ENCODE peak calls at places on chromosomes 11 and 22, in four cellular contexts. V is CD8-positive, alpha-beta memory T cell; U is SJSA1; P is foreskin fibroblast. C is an unnamed sample.
A peak's percentile ranks its signal among the peaks of the same experiment; 100 is the strongest.

GRCh38 chr11:30789270-30789669 is 203.1 kb upstream of the MPPED2 start:
- DNase-seq in U (no peak), V (no peak), P (peak; percentile 0), C (peak; percentile 31)

GRCh38 chr11:71298016-71298550 is 45.7 kb upstream of the SHANK2 start:
- DNase-seq in U (no peak), P (no peak), V (no peak), C (no peak)

GRCh38 chr11:77266766-77267165 is 34.7 kb downstream of the GDPD4 start:
- DNase-seq in V (no peak), U (no peak), P (no peak), C (no peak)

GRCh38 chr22:42876041-42876440 is 19.0 kb upstream of the ARFGAP3 start:
- DNase-seq in P (no peak), V (no peak), U (no peak), C (no peak)

GRCh38 chr11:64650923-64651523 is 60.0 kb downstream of the SLC22A12 start:
- DNase-seq in U (no peak), V (no peak), P (peak; percentile 18), C (no peak)

GRCh38 chr11:7591992-7592391 is 78.2 kb downstream of the PPFIBP2 start:
- DNase-seq in P (no peak), V (no peak), U (no peak), C (no peak)

GRCh38 chr11:14642873-14643696 is 519 bp upstream of the PDE3B start:
- DNase-seq in V (no peak), U (no peak), P (no peak), C (no peak)

GRCh38 chr11:96167787-96168186 is 175.2 kb downstream of the MAML2 start:
- DNase-seq in V (no peak), U (no peak), P (no peak), C (no peak)

GRCh38 chr11:114149689-114150407 is 90.3 kb downstream of the ZBTB16 start:
- DNase-seq in U (no peak), P (no peak), V (no peak), C (no peak)

GRCh38 chr22:30294830-30295229 is 5.5 kb upstream of the CASTOR1 start:
- DNase-seq in V (no peak), U (no peak), P (no peak), C (no peak)

GRCh38 chr11:118226294-118226693 is 1.5 kb upstream of the JAML start:
- DNase-seq in V (no peak), P (no peak), U (no peak), C (no peak)

GRCh38 chr22:40504285-40505249 is 132.0 kb downstream of the MRTFA start:
- DNase-seq in P (no peak), U (no peak), V (no peak), C (no peak)

GRCh38 chr11:71563401-71563800 is 2.0 kb upstream of the KRTAP5-10 start:
- DNase-seq in V (no peak), P (peak; percentile 57), U (peak; percentile 8), C (peak; percentile 14)

DNA sequence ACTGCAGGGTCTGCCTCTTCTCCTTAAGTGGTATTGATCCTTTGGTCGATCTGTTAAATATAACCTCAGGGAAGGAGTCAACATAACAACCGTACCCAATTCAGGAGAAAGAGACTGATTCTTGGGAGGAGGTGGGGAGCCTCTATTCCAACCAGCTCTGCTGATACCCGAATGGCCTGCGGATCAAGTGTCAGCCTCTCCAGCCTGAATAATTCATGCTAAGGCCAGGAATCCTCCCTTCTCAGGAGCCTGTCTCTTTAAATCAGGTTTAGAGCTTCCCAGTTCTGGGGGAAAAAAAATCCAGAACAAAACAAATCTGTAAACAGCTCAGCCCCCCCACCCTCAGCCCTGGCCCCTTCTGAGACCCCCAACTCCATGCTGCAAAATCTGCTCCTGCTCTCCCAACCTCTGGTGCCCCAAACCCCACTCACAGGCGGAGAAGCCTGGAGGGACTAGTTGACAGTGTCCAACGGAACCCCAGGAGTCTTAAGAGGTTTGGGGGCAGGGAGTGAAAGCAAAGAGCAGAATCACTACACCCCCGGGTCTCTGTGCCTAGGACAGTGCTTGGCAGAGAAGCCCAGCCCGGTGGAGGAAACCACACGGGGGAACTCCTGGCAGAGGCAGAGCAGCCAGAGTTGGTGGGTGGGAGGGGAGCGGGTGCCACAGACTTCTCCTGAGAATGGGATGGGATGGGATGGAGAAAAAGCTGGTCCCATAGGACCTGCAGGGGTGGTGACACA is 853 bp upstream of the TPBGL start:
- DNase-seq in V (no peak), P (no peak), U (no peak), C (no peak)
- H3K4me3 ChIP-seq in V (no peak overlapping the region), P (no peak overlapping the region), U (no peak overlapping the region), C (no peak overlapping the region)

GRCh38 chr22:46085831-46086576 is 64.3 kb upstream of the PPARA start:
- DNase-seq in U (peak; percentile 93), V (no peak), P (peak; percentile 74), C (no peak)
- H3K4me3 ChIP-seq in U (peak overlapping the region; percentile 88), V (no peak overlapping the region), P (peak overlapping the region; percentile 86), C (no peak overlapping the region)

GRCh38 chr11:66112640-66113098 is 42.6 kb downstream of the PACS1 start:
- DNase-seq in V (no peak), U (peak; percentile 90), P (peak; percentile 69), C (peak; percentile 59)
- H3K4me3 ChIP-seq in V (no peak overlapping the region), U (no peak overlapping the region), P (no peak overlapping the region), C (no peak overlapping the region)

DNA sequence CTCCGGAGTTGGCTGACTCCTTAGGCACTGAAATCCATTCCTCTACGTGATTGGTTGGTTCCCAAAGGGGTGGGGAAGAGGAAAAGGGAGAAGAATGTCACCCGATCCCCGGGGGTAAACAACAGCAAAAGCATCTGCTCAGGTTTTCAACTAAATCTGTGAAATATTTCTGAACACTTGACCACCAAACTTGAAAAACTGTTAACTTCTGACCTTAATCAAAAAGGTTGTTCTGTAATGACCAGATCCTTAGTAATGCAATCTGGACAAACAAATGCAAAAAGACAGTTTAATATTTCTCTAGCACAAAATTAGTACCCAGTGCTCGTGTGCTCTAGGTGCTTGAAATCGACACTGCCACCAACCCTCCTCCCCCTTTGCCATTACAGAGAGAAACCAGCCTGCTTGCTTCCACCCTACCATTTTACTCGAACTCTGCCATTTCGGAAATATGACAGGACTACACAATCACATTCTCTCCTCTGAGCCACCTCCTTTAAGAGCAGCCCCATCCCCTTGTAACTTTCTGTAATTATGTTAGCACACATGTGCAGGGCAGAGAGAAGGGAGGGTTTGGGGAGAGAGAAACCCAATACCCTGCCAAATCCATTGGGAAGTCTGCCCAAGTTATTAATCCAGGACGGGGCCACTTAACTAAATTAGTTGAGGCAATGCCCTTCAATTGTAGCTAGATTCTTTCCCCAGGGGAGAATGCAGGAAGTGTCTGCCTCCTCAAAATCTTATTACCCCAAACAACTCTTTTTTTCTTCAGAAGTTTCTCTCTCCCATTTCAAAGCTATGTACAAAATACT is 113.8 kb downstream of the RBFOX2 start:
- DNase-seq in V (no peak), P (peak; percentile 86), U (peak; percentile 77), C (peak; percentile 74)
- H3K4me3 ChIP-seq in V (no peak overlapping the region), P (peak overlapping the region; percentile 47), U (peak overlapping the region; percentile 23), C (peak overlapping the region; percentile 45)